ENCODE peak calls at places on chromosomes 4 and X, in ten cellular contexts. S is GM23338, B is neuronal stem cell, D is GM23248, C is IMR-90, Y is HCT116, I is PC-9, K is DND-41, M is GM12878, L is fibroblast of lung. T is an unnamed sample.

GRCh38 chr4:169567916-169568315 is 44.5 kb downstream of the NEK1 start:
- DNase-seq in M (no peak), Y (no peak), L (peak; percentile 64), K (no peak), D (no peak), S (no peak), I (no peak), B (no peak), C (peak; percentile 43), T (no peak)

GRCh38 chrX:69192603-69193002 is 27.4 kb upstream of the PJA1 start:
- DNase-seq in K (no peak), D (peak; percentile 10), B (no peak), S (no peak), L (no peak), Y (no peak), I (no peak), C (no peak), M (no peak), T (no peak)

GRCh38 chr4:5758741-5759140 is 47.7 kb downstream of the EVC start:
- DNase-seq in M (peak; percentile 37), K (no peak), Y (peak; percentile 77), B (no peak), S (no peak), I (peak; percentile 55), L (peak; percentile 98), D (peak; percentile 99), C (peak; percentile 99), T (no peak)

GRCh38 chrX:43882294-43882681 is at the start of gene MAOB:
- DNase-seq in B (peak; percentile 20), I (peak; percentile 18), Y (no peak), M (no peak), C (no peak), L (peak; percentile 30), K (no peak), D (peak; percentile 35), S (peak; percentile 57), T (no peak)

GRCh38 chr4:78057600-78058560 is 757 bp downstream of the FRAS1 start:
- DNase-seq in C (peak; percentile 13), B (peak; percentile 50), M (no peak), L (peak; percentile 54), Y (no peak), K (no peak), I (peak; percentile 18), S (peak; percentile 62), D (peak; percentile 76), T (no peak)

GRCh38 chr4:10403633-10404445 is 53.4 kb downstream of the ZNF518B start:
- DNase-seq in K (peak; percentile 9), D (peak; percentile 66), M (no peak), C (peak; percentile 30), S (peak; percentile 70), L (peak; percentile 15), Y (peak; percentile 31), B (peak; percentile 17), I (peak; percentile 6), T (peak; percentile 66)

GRCh38 chr4:4599886-4600285 is 58.0 kb upstream of the STX18 start:
- DNase-seq in C (no peak), Y (no peak), D (no peak), I (no peak), M (no peak), B (no peak), S (no peak), K (no peak), L (no peak), T (no peak)

GRCh38 chr4:3295837-3296624 is 3.2 kb downstream of the RGS12 start:
- DNase-seq in B (no peak), I (no peak), C (no peak), S (no peak), M (no peak), Y (no peak), D (no peak), L (no peak), K (no peak), T (no peak)

GRCh38 chrX:130097507-130098201 is 12.6 kb downstream of the ELF4 start:
- DNase-seq in I (peak; percentile 84), C (no peak), D (no peak), M (no peak), Y (no peak), L (no peak), K (peak; percentile 55), B (no peak), S (no peak), T (no peak)

GRCh38 chr4:153649572-153649991 is 34.5 kb upstream of the TLR2 start:
- DNase-seq in D (peak; percentile 56), I (peak; percentile 5), Y (peak; percentile 60), C (peak; percentile 42), M (no peak), K (peak; percentile 29), S (peak; percentile 68), B (no peak), L (peak; percentile 10), T (peak; percentile 77)

GRCh38 chr4:75142850-75143249 is 209.9 kb downstream of the PARM1 start:
- DNase-seq in D (no peak), Y (no peak), C (peak; percentile 12), I (no peak), L (peak; percentile 4), B (no peak), S (no peak), K (no peak), M (no peak), T (no peak)

GRCh38 chr4:184099033-184099432 is 118.6 kb downstream of the ENPP6 start:
- DNase-seq in I (no peak), S (no peak), C (no peak), D (no peak), B (no peak), M (no peak), L (no peak), K (no peak), Y (no peak), T (no peak)

GRCh38 chr4:68948044-68948743 is 3.4 kb downstream of the UGT2A3 start:
- DNase-seq in B (no peak), S (no peak), L (no peak), C (no peak), M (no peak), D (no peak), I (no peak), Y (no peak), K (no peak), T (no peak)

GRCh38 chr4:77586953-77587383 is 18.7 kb upstream of the CXCL13 start:
- DNase-seq in I (peak; percentile 36), B (no peak), M (peak; percentile 88), C (no peak), S (no peak), L (peak; percentile 30), Y (no peak), D (peak; percentile 60), K (no peak), T (no peak)

GRCh38 chrX:72029473-72030411 is 102.0 kb downstream of the RTL5 start:
- DNase-seq in K (no peak), D (peak; percentile 83), Y (no peak), C (peak; percentile 90), M (no peak), S (no peak), B (no peak), I (peak; percentile 40), L (peak; percentile 93), T (no peak)
- H3K4me2 ChIP-seq in K (no peak overlapping the region), D (peak overlapping the region; percentile 68), Y (peak overlapping the region; percentile 41), C (peak overlapping the region; percentile 22), M (no peak overlapping the region), S (no peak overlapping the region), B (no peak overlapping the region), I (peak overlapping the region; percentile 41), L (peak overlapping the region; percentile 58), T (no peak overlapping the region)

GRCh38 chr4:147851135-147851534 is 119.2 kb downstream of the ARHGAP10 start:
- DNase-seq in L (no peak), K (no peak), C (no peak), I (no peak), Y (no peak), M (no peak), B (no peak), S (no peak), D (no peak), T (no peak)
- H3K27ac ChIP-seq in L (no peak overlapping the region), K (no peak overlapping the region), C (no peak overlapping the region), I (no peak overlapping the region), Y (no peak overlapping the region), M (no peak overlapping the region), B (no peak overlapping the region), S (no peak overlapping the region), D (no peak overlapping the region), T (no peak overlapping the region)

GRCh38 chr4:109419679-109420078 is 13.9 kb upstream of the SEC24B start:
- DNase-seq in S (peak; percentile 64), C (no peak), K (no peak), Y (no peak), D (no peak), L (peak; percentile 36), B (peak; percentile 14), M (no peak), I (no peak), T (no peak)

GRCh38 chr4:109429545-109429944 is 4.1 kb upstream of the SEC24B start:
- DNase-seq in M (no peak), D (peak; percentile 81), B (no peak), K (no peak), Y (no peak), C (no peak), I (no peak), S (no peak), L (peak; percentile 73), T (no peak)

GRCh38 chr4:109424093-109424818 is 9.4 kb upstream of the SEC24B start:
- DNase-seq in L (no peak), C (no peak), D (no peak), K (no peak), I (no peak), M (no peak), S (no peak), B (no peak), Y (no peak), T (no peak)

GRCh38 chr4:109425405-109425804 is 8.2 kb upstream of the SEC24B start:
- DNase-seq in C (no peak), I (no peak), B (no peak), Y (no peak), M (no peak), L (no peak), D (no peak), S (no peak), K (no peak), T (no peak)
- H3K36me3 ChIP-seq in C (no peaks in the 10 kb centered on the region), I (no peaks in the 10 kb centered on the region), B (no peaks in the 10 kb centered on the region), Y (no peaks in the 10 kb centered on the region), M (no peaks in the 10 kb centered on the region), L (no peaks in the 10 kb centered on the region), D (no peaks in the 10 kb centered on the region), S (no peaks in the 10 kb centered on the region), K (no peaks in the 10 kb centered on the region), T (no peaks in the 10 kb centered on the region)

GRCh38 chrX:9926002-9926401 is 41.2 kb upstream of the CLDN34 start:
- DNase-seq in B (no peak), Y (no peak), K (no peak), S (no peak), C (no peak), M (no peak), I (no peak), L (no peak), D (no peak), T (no peak)

GRCh38 chrX:9921407-9921806 is 45.8 kb upstream of the CLDN34 start:
- DNase-seq in D (no peak), S (no peak), L (no peak), C (no peak), I (no peak), B (no peak), K (no peak), Y (no peak), M (no peak), T (no peak)

GRCh38 chrX:9927638-9928037 is 39.5 kb upstream of the CLDN34 start:
- DNase-seq in L (no peak), M (no peak), Y (no peak), C (no peak), K (no peak), I (no peak), S (no peak), D (no peak), B (no peak), T (no peak)

GRCh38 chrX:9919632-9920172 is 47.5 kb upstream of the CLDN34 start:
- DNase-seq in L (no peak), K (no peak), B (no peak), D (no peak), S (no peak), I (no peak), Y (no peak), C (peak; percentile 30), M (no peak), T (no peak)

GRCh38 chrX:9923357-9923756 is 43.8 kb upstream of the CLDN34 start:
- DNase-seq in S (no peak), C (no peak), Y (no peak), B (no peak), K (no peak), L (no peak), M (no peak), I (no peak), D (no peak), T (no peak)
- H3K4me2 ChIP-seq in S (no peak overlapping the region), C (no peak overlapping the region), Y (no peak overlapping the region), B (no peak overlapping the region), K (no peak overlapping the region), L (no peak overlapping the region), M (no peak overlapping the region), I (no peak overlapping the region), D (no peak overlapping the region), T (no peak overlapping the region)